ENCODE peak calls at places on chromosomes 3 and 15, in seven cellular contexts. H is T follicular helper cell; M is left kidney; A is ureter; B is HS-27A; I is stimulated activated CD4-positive, alpha-beta T cell treated with anti-CD3 and anti-CD28 coated beads, TNF-alpha, amount 100 ng/mL, for 4 hours; J is cardiac muscle cell. W is an unnamed sample.

GRCh38 chr3:159560214-159561004 is 428.2 kb upstream of the IL12A start:
- DNase-seq in H (no peak), M (no peak), A (no peak), B (no peak), I (no peak), J (no peak), W (no peak)

GRCh38 chr3:65828706-65829105 is 210.0 kb downstream of the MAGI1 start:
- DNase-seq in H (no peak), M (no peak), A (no peak), B (peak), I (no peak), J (peak), W (no peak)

GRCh38 chr15:73647259-73648026 is 14.3 kb upstream of the NPTN start:
- DNase-seq in H (no peak), M (no peak), A (no peak), B (no peak), I (no peak), J (no peak), W (no peak)

GRCh38 chr3:127762077-127762786 is 60.1 kb downstream of the MGLL start:
- DNase-seq in H (no peak), M (no peak), A (no peak), B (no peak), I (no peak), J (no peak), W (no peak)

GRCh38 chr3:124851905-124852304 is 35.3 kb downstream of the ITGB5 start:
- DNase-seq in H (no peak), M (no peak), A (no peak), B (no peak), I (no peak), J (no peak), W (no peak)

GRCh38 chr15:58980351-58980939 is 7.0 kb upstream of the RNF111 start:
- DNase-seq in H (no peak), M (peak), A (no peak), B (no peak), I (no peak), J (peak), W (no peak)

GRCh38 chr3:16849795-16850194 is 35.0 kb upstream of the PLCL2 start:
- DNase-seq in H (no peak), M (no peak), A (no peak), B (peak), I (no peak), J (peak), W (no peak)

GRCh38 chr3:16338999-16339398 is 74.0 kb downstream of the OXNAD1 start:
- DNase-seq in H (no peak), M (no peak), A (no peak), B (peak), I (no peak), J (peak), W (peak)

GRCh38 chr15:29896062-29896461 is 73.8 kb upstream of the TJP1 start:
- DNase-seq in H (no peak), M (no peak), A (no peak), B (no peak), I (no peak), J (no peak), W (no peak)

GRCh38 chr3:65265942-65266341 is 578.1 kb upstream of the ADAMTS9 start:
- DNase-seq in H (no peak), M (no peak), A (no peak), B (no peak), I (no peak), J (no peak), W (no peak)

GRCh38 chr3:124250053-124250452 is 258.1 kb upstream of the ROPN1 start:
- DNase-seq in H (no peak), M (peak), A (no peak), B (no peak), I (no peak), J (no peak), W (no peak)

GRCh38 chr15:67343206-67343605 is 88.6 kb downstream of the IQCH start:
- DNase-seq in H (no peak), M (no peak), A (no peak), B (no peak), I (no peak), J (no peak), W (no peak)

GRCh38 chr3:124258057-124258500 is 266.2 kb upstream of the ROPN1 start:
- DNase-seq in H (no peak), M (peak), A (no peak), B (no peak), I (no peak), J (peak), W (no peak)

GRCh38 chr3:196563721-196564225 is 4.6 kb downstream of the WDR53 start:
- DNase-seq in H (peak), M (no peak), A (no peak), B (no peak), I (no peak), J (peak), W (no peak)

GRCh38 chr3:24160424-24160823 is 215.3 kb downstream of the NR1D2 start:
- DNase-seq in H (no peak), M (peak), A (no peak), B (no peak), I (no peak), J (peak), W (no peak)

GRCh38 chr15:90232196-90232595 is 1.5 kb downstream of the CIB1 start:
- DNase-seq in H (no peak), M (peak), A (no peak), B (no peak), I (no peak), J (no peak), W (no peak)